ENCODE peak calls at places on chromosomes 12 and 14, in seven cellular contexts. A is dorsolateral prefrontal cortex, W is type B pancreatic cell, K is astrocyte of the cerebellum, U is MCF 10A, Q is AG04450, G is GM06990. B is an unnamed sample.

GRCh38 chr14:32567543-32568384 is 238.7 kb downstream of the AKAP6 start:
- DNase-seq in K (no peak), G (no peak), A (no peak), W (no peak), U (no peak), Q (no peak), B (peak)

GRCh38 chr14:70735043-70735442 is 74.3 kb downstream of the MAP3K9 start:
- DNase-seq in A (no peak), U (no peak), G (no peak), Q (no peak), K (no peak), W (no peak), B (peak)

GRCh38 chr14:68663385-68664076 is 129.3 kb downstream of the ZFP36L1 start:
- DNase-seq in A (no peak), W (no peak), Q (no peak), K (peak), G (peak), U (peak), B (no peak)

GRCh38 chr14:94483071-94483451 is 7.1 kb upstream of the SERPINA9 start:
- DNase-seq in U (no peak), G (peak), Q (no peak), K (no peak), A (no peak), W (no peak), B (no peak)

GRCh38 chr14:50559990-50560928 is at the start of gene ATL1:
- DNase-seq in U (peak), Q (peak), W (peak), A (peak), K (peak), G (peak), B (peak)

GRCh38 chr14:103846569-103847438 is 571 bp downstream of the PPP1R13B start:
- DNase-seq in Q (no peak), K (no peak), W (no peak), A (no peak), U (peak), G (peak), B (no peak)

GRCh38 chr14:93789366-93790130 is 1.3 kb upstream of the PRIMA1 start:
- DNase-seq in W (no peak), Q (no peak), G (no peak), A (no peak), U (no peak), K (no peak), B (no peak)

GRCh38 chr12:16027012-16027411 is 115.9 kb downstream of the DERA start:
- DNase-seq in G (no peak), W (no peak), A (no peak), Q (no peak), K (no peak), U (no peak), B (no peak)

GRCh38 chr12:105948331-105948730 is 190.4 kb downstream of the NUAK1 start:
- DNase-seq in Q (no peak), A (no peak), W (no peak), G (no peak), U (peak), K (peak), B (peak)

GRCh38 chr14:69983317-69983716 is 104.1 kb downstream of the SMOC1 start:
- DNase-seq in A (no peak), W (no peak), Q (no peak), K (no peak), U (no peak), G (no peak), B (no peak)

GRCh38 chr14:41825622-41826021 is 218.9 kb downstream of the LRFN5 start:
- DNase-seq in Q (no peak), K (no peak), W (no peak), G (no peak), U (no peak), A (no peak), B (no peak)

GRCh38 chr14:68772761-68773381 is 20.0 kb downstream of the ZFP36L1 start:
- DNase-seq in G (no peak), Q (no peak), W (no peak), A (no peak), K (no peak), U (no peak), B (no peak)

GRCh38 chr12:114444422-114445279 is 38.7 kb upstream of the TBX5 start:
- DNase-seq in W (no peak), K (no peak), A (no peak), U (no peak), Q (no peak), G (no peak), B (no peak)

GRCh38 chr14:95784137-95784536 is 70.2 kb upstream of the TCL1A start:
- DNase-seq in Q (no peak), G (no peak), A (no peak), U (peak), W (no peak), K (peak), B (peak)

GRCh38 chr12:105477873-105478272 is 147.4 kb downstream of the C12orf75 start:
- DNase-seq in K (no peak), Q (no peak), U (no peak), W (no peak), G (no peak), A (no peak), B (no peak)

GRCh38 chr12:4809013-4809448 is 88.8 kb downstream of the GALNT8 start:
- DNase-seq in A (peak), Q (no peak), W (no peak), G (peak), K (peak), U (no peak), B (no peak)

GRCh38 chr12:12331244-12331771 is 18.7 kb downstream of the MANSC1 start:
- DNase-seq in Q (no peak), U (no peak), W (no peak), G (no peak), A (no peak), K (no peak), B (peak)

GRCh38 chr14:61392297-61392696 is 70.9 kb downstream of the PRKCH start:
- DNase-seq in A (no peak), Q (no peak), G (no peak), W (no peak), K (no peak), U (no peak), B (no peak)

GRCh38 chr14:20400589-20400964 is 12.7 kb downstream of the TEP1 start:
- DNase-seq in W (no peak), Q (no peak), U (no peak), G (no peak), A (no peak), K (no peak), B (no peak)

GRCh38 chr12:98409543-98409942 is 105.8 kb upstream of the TMPO start:
- DNase-seq in Q (no peak), G (no peak), A (no peak), U (no peak), K (no peak), W (no peak), B (no peak)

GRCh38 chr14:23566782-23567185 is 807 bp downstream of the AP1G2 start:
- DNase-seq in W (no peak), A (no peak), K (no peak), Q (no peak), U (no peak), G (no peak), B (peak)

GRCh38 chr12:56645201-56645716 is 525 bp downstream of the ATP5F1B start:
- DNase-seq in A (no peak), G (peak), U (no peak), W (no peak), K (no peak), Q (no peak), B (no peak)

GRCh38 chr12:55966408-55967281 is at the start of gene CDK2:
- DNase-seq in W (peak), Q (no peak), K (no peak), A (peak), G (peak), U (peak), B (peak)

GRCh38 chr14:33477752-33478151 is 473.1 kb downstream of the EGLN3 start:
- DNase-seq in G (no peak), A (no peak), W (no peak), K (peak), Q (no peak), U (no peak), B (no peak)

GRCh38 chr12:92108651-92109050 is 37.0 kb downstream of the BTG1 start:
- DNase-seq in Q (peak), K (peak), U (peak), A (no peak), G (no peak), W (no peak), B (peak)

GRCh38 chr14:32627545-32628298 is 298.6 kb downstream of the AKAP6 start:
- DNase-seq in G (no peak), W (no peak), A (no peak), K (no peak), Q (no peak), U (no peak), B (no peak)

GRCh38 chr12:1593232-1594044 is 943 bp downstream of the FBXL14 start:
- DNase-seq in U (peak), A (peak), Q (no peak), W (no peak), K (no peak), G (peak), B (peak)

GRCh38 chr12:1594045-1594294 is 411 bp downstream of the FBXL14 start:
- DNase-seq in A (peak), W (no peak), G (peak), U (peak), K (no peak), Q (no peak), B (peak)

GRCh38 chr12:1591029-1591428 is 3.4 kb downstream of the FBXL14 start:
- DNase-seq in U (peak), W (no peak), Q (no peak), G (no peak), K (no peak), A (no peak), B (peak)

GRCh38 chr12:1591543-1591942 is 2.8 kb downstream of the FBXL14 start:
- DNase-seq in A (no peak), U (no peak), G (no peak), Q (no peak), K (no peak), W (no peak), B (peak)

GRCh38 chr12:1592444-1593231 is 1.7 kb downstream of the FBXL14 start:
- DNase-seq in U (peak), K (no peak), A (peak), Q (no peak), G (peak), W (no peak), B (peak)
- TF ChIP-seq CTCF in U (no peak), K (no peak), A (peak), Q (peak), G (no peak), W (peak), B (peak)

GRCh38 chr12:48758737-48759136 is 30.2 kb downstream of the ADCY6 start:
- DNase-seq in W (no peak), Q (no peak), G (no peak), K (no peak), U (no peak), A (no peak), B (no peak)

GRCh38 chr12:48758186-48758585 is 30.7 kb downstream of the ADCY6 start:
- DNase-seq in U (no peak), K (no peak), A (no peak), G (no peak), Q (no peak), W (no peak), B (peak)
- TF ChIP-seq CTCF in U (no peak), K (no peak), A (no peak), G (no peak), Q (no peak), W (no peak), B (peak)

GRCh38 chr12:101698782-101699347 is 1.4 kb downstream of the CHPT1 start:
- DNase-seq in K (no peak), A (no peak), W (no peak), G (no peak), Q (no peak), U (peak), B (peak)
- TF ChIP-seq CTCF in K (peak), A (no peak), W (no peak), G (peak), Q (peak), U (no peak), B (peak)

DNA sequence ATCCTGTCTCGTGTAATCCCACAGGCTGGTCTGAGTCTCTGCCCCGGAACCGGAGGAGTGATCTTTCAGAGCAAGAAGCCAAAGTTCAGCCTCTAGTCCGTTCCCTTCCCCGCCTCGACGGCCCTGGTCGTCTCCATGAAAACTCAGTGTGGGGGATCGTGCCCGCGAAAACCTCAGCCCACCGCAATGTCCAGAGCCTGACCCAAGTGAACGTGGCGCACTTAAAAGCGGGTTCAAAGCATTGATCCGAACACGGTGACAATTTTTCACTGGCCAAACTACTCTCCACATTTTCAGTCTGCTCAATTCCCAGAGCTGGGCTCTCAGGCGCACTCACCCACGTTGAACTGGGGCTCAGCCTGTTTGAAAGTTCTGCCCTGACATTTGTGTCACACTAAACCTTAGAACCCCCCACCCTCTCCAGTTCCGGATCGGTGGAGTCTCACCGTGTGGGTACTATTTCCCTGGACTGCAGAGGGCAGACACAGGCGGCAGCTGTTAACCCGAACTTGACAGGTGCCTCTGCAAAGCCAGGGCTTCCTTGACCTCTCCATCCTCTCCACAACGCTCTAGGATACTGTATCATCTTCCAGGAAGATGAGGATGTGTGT is 883 bp upstream of the PRICKLE1 start:
- DNase-seq in K (no peak), U (peak), Q (no peak), W (no peak), G (peak), A (no peak), B (no peak)
- TF ChIP-seq CTCF in K (no peak), U (no peak), Q (no peak), W (no peak), G (no peak), A (no peak), B (peak)

DNA sequence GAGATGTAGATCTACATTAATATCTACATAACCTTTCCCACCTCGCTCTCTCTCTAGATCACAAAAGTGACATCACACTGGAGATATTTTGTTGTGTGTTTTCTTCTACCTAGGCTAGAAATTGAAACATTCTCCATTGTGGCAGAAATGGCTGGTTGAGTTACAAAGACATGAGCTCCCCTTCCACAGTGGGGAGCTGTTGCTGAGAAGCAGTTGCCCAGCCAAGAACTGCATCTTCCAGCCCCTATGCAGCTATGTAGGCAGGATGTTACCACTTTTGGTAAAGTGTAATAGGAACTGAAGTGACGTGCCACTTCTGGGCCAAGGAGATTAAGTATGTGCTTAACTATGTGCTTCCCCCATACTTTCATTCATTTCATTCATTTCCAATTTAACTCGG is 138.7 kb upstream of the E2F7 start:
- DNase-seq in A (no peak), G (no peak), U (peak), K (no peak), Q (no peak), W (no peak), B (peak)
- TF ChIP-seq CTCF in A (no peak), G (no peak), U (no peak), K (no peak), Q (no peak), W (no peak), B (peak)

GRCh38 chr14:91418387-91419043 is 895 bp upstream of the CCDC88C start:
- DNase-seq in U (peak), K (no peak), G (peak), A (peak), Q (no peak), W (peak), B (peak)

GRCh38 chr14:91419451-91419850 is 1.8 kb upstream of the CCDC88C start:
- DNase-seq in Q (no peak), W (no peak), A (no peak), K (no peak), U (no peak), G (no peak), B (no peak)

GRCh38 chr14:91417983-91418386 is 365 bp upstream of the CCDC88C start:
- DNase-seq in Q (no peak), A (no peak), G (peak), W (no peak), K (no peak), U (peak), B (no peak)

GRCh38 chr14:91417134-91417982 is at the start of gene CCDC88C:
- DNase-seq in K (no peak), W (no peak), G (peak), U (peak), Q (no peak), A (no peak), B (no peak)

DNA sequence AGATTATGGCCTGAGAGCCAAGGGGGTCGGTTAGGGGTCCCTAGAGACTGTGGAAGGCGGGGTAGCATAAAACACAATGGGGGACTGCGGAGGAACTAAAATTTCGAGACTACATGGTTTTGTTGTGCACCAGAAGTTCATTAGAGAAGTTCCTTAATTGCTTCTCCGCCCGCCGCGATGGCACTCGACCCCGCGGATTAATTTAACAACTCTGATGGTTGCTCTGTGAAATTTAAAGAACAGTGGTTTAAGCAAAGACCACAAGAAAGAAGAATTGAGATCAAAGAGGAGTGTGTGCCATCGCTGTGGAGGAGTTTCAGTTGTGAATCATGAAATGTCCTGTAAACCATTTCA is 1.4 kb upstream of the CCDC88C start:
- DNase-seq in Q (no peak), A (no peak), W (no peak), G (no peak), K (no peak), U (no peak), B (no peak)
- TF ChIP-seq CTCF in Q (no peak), A (peak), W (peak), G (no peak), K (no peak), U (no peak), B (no peak)

GRCh38 chr12:47382305-47382704 is 302.5 kb upstream of the AMIGO2 start:
- DNase-seq in K (no peak), G (no peak), Q (no peak), U (no peak), A (no peak), W (no peak), B (no peak)
- TF ChIP-seq CTCF in K (no peak), G (peak), Q (no peak), U (no peak), A (no peak), W (no peak), B (no peak)

DNA sequence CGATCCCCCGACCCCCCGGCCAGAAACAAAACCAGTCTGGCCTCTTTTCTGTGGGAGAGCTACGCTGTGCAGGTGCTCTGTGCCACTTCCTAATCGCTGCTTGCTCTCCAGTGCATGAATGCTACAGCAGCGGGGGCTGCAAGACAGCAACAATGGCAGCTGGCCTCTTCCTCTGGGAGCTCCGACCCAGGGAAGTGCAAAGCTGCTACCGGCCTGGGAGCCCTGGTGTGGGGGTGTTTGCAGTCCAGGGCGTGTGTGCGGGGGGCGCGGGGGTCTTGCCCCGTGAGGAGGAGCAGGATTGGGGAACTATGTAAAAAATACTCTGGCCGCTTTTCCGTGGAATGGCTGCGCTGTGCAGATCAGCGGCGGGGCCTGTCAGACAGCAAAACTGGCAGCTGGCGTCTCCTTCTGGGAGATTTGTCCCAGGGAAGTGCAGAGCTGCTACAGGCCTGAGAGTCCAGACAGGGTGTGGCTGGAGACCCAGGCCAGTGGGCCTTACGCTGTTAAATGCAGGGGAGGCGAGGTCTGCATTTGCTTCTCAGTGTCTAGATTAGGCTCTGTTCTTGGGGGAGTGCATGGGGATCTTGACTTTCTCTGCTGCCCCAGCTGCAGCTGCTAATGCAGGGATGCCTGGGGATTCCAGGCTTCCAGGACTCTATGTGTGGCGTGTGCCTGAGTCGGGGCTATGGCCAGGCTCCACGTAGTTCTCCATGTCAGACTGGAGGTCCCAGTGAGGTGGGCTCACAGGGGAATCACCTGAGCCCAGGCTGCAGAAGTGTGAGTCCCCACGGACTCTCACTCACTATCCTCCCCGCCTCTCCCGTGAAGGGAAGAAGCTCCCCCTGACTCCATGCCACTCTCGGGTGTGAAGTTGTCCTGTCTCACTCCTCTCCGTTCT is 344.5 kb downstream of the AEBP2 start:
- DNase-seq in W (no peak), A (no peak), U (no peak), G (no peak), K (no peak), Q (no peak), B (no peak)
- TF ChIP-seq CTCF in W (no peak), A (no peak), U (no peak), G (no peak), K (no peak), Q (no peak), B (no peak)

GRCh38 chr12:49549735-49550710 is 11.2 kb downstream of the KCNH3 start:
- DNase-seq in K (no peak), U (no peak), G (no peak), Q (no peak), A (no peak), W (no peak), B (no peak)

GRCh38 chr12:49548822-49549648 is 10.2 kb downstream of the KCNH3 start:
- DNase-seq in Q (no peak), U (no peak), K (no peak), W (no peak), G (no peak), A (peak), B (peak)

GRCh38 chr12:49552425-49552824 is 13.6 kb downstream of the KCNH3 start:
- DNase-seq in U (no peak), Q (no peak), W (no peak), G (no peak), K (no peak), A (no peak), B (no peak)

GRCh38 chr12:49552014-49552413 is 13.2 kb downstream of the KCNH3 start:
- DNase-seq in U (peak), W (no peak), G (no peak), K (no peak), Q (no peak), A (peak), B (no peak)

DNA sequence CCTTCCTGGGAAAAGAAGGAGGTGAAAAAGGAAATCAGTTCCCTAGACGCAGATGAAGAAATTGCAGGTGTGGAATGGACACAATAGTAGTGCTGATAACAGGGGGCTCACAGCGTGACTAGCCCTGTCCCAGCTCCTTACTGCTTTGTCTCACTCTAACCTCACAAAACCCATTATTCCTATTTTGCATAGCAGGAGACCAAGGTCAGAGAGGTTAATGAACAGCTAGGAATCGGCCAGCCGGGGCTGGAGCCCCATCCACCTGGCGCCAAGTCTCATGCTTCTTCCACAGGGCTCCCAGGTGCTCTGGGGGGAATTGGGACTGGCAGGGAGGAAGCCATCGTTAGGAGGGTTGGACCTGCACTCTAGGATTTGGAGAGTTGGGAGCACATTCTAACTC is 12.0 kb downstream of the KCNH3 start:
- DNase-seq in W (no peak), Q (no peak), U (no peak), G (no peak), K (no peak), A (no peak), B (no peak)
- TF ChIP-seq CTCF in W (no peak), Q (no peak), U (no peak), G (no peak), K (no peak), A (no peak), B (no peak)